ENCODE peak calls at places on chromosome 7, in seven cellular contexts. One of them, this sample, is unnamed.

GRCh38 chr7:471866-472639 is 47.6 kb downstream of the PDGFA start:
- DNase-seq in nephron progenitor cell: peak; percentile 89
- DNase-seq in stimulated activated CD8-positive, alpha-beta memory T cell treated with anti-CD3 and anti-CD28 coated beads, Interleukin-4, amount 100 ng/mL, for 4 hours: no peak
- DNase-seq in activated T-cell treated with anti-CD3 and anti-CD28 coated beads for 24 hours: no peak
- DNase-seq in effector memory CD4-positive, alpha-beta T cell: no peak
- DNase-seq in ureter: peak; percentile 89
- DNase-seq in brain microvascular endothelial cell: peak; percentile 99
- DNase-seq in this sample: peak; percentile 20

GRCh38 chr7:3916146-3916545 is 615.1 kb downstream of the SDK1 start:
- DNase-seq in nephron progenitor cell: no peak
- DNase-seq in activated T-cell treated with anti-CD3 and anti-CD28 coated beads for 24 hours: no peak
- DNase-seq in ureter: no peak
- DNase-seq in effector memory CD4-positive, alpha-beta T cell: no peak
- DNase-seq in stimulated activated CD8-positive, alpha-beta memory T cell treated with anti-CD3 and anti-CD28 coated beads, Interleukin-4, amount 100 ng/mL, for 4 hours: no peak
- DNase-seq in brain microvascular endothelial cell: peak; percentile 32
- DNase-seq in this sample: no peak

GRCh38 chr7:108454674-108455523 is 1.3 kb downstream of the NRCAM start:
- DNase-seq in effector memory CD4-positive, alpha-beta T cell: no peak
- DNase-seq in brain microvascular endothelial cell: no peak
- DNase-seq in activated T-cell treated with anti-CD3 and anti-CD28 coated beads for 24 hours: no peak
- DNase-seq in ureter: no peak
- DNase-seq in stimulated activated CD8-positive, alpha-beta memory T cell treated with anti-CD3 and anti-CD28 coated beads, Interleukin-4, amount 100 ng/mL, for 4 hours: no peak
- DNase-seq in nephron progenitor cell: peak; percentile 55
- DNase-seq in this sample: no peak

GRCh38 chr7:29285451-29285807 is 90.9 kb downstream of the CHN2 start:
- DNase-seq in activated T-cell treated with anti-CD3 and anti-CD28 coated beads for 24 hours: peak; percentile 46
- DNase-seq in ureter: no peak
- DNase-seq in brain microvascular endothelial cell: peak; percentile 96
- DNase-seq in nephron progenitor cell: no peak
- DNase-seq in stimulated activated CD8-positive, alpha-beta memory T cell treated with anti-CD3 and anti-CD28 coated beads, Interleukin-4, amount 100 ng/mL, for 4 hours: no peak
- DNase-seq in effector memory CD4-positive, alpha-beta T cell: no peak
- DNase-seq in this sample: no peak

GRCh38 chr7:77691892-77692491 is 4.3 kb upstream of the RSBN1L start:
- DNase-seq in brain microvascular endothelial cell: no peak
- DNase-seq in ureter: no peak
- DNase-seq in nephron progenitor cell: no peak
- DNase-seq in effector memory CD4-positive, alpha-beta T cell: no peak
- DNase-seq in activated T-cell treated with anti-CD3 and anti-CD28 coated beads for 24 hours: no peak
- DNase-seq in stimulated activated CD8-positive, alpha-beta memory T cell treated with anti-CD3 and anti-CD28 coated beads, Interleukin-4, amount 100 ng/mL, for 4 hours: no peak
- DNase-seq in this sample: no peak

GRCh38 chr7:107017965-107018714 is 26.4 kb upstream of the PRKAR2B start:
- DNase-seq in effector memory CD4-positive, alpha-beta T cell: no peak
- DNase-seq in brain microvascular endothelial cell: no peak
- DNase-seq in stimulated activated CD8-positive, alpha-beta memory T cell treated with anti-CD3 and anti-CD28 coated beads, Interleukin-4, amount 100 ng/mL, for 4 hours: no peak
- DNase-seq in activated T-cell treated with anti-CD3 and anti-CD28 coated beads for 24 hours: no peak
- DNase-seq in ureter: no peak
- DNase-seq in nephron progenitor cell: no peak
- DNase-seq in this sample: no peak

GRCh38 chr7:150410680-150411346 is 31.7 kb downstream of the ZNF775 start:
- DNase-seq in stimulated activated CD8-positive, alpha-beta memory T cell treated with anti-CD3 and anti-CD28 coated beads, Interleukin-4, amount 100 ng/mL, for 4 hours: no peak
- DNase-seq in ureter: no peak
- DNase-seq in brain microvascular endothelial cell: no peak
- DNase-seq in effector memory CD4-positive, alpha-beta T cell: no peak
- DNase-seq in nephron progenitor cell: peak; percentile 57
- DNase-seq in activated T-cell treated with anti-CD3 and anti-CD28 coated beads for 24 hours: no peak
- DNase-seq in this sample: no peak

GRCh38 chr7:36286241-36286640 is 103.4 kb upstream of the ANLN start:
- DNase-seq in effector memory CD4-positive, alpha-beta T cell: peak; percentile 72
- DNase-seq in ureter: no peak
- DNase-seq in brain microvascular endothelial cell: no peak
- DNase-seq in nephron progenitor cell: no peak
- DNase-seq in activated T-cell treated with anti-CD3 and anti-CD28 coated beads for 24 hours: peak; percentile 26
- DNase-seq in stimulated activated CD8-positive, alpha-beta memory T cell treated with anti-CD3 and anti-CD28 coated beads, Interleukin-4, amount 100 ng/mL, for 4 hours: no peak
- DNase-seq in this sample: no peak

GRCh38 chr7:107029061-107029763 is 15.3 kb upstream of the PRKAR2B start:
- DNase-seq in activated T-cell treated with anti-CD3 and anti-CD28 coated beads for 24 hours: no peak
- DNase-seq in stimulated activated CD8-positive, alpha-beta memory T cell treated with anti-CD3 and anti-CD28 coated beads, Interleukin-4, amount 100 ng/mL, for 4 hours: no peak
- DNase-seq in nephron progenitor cell: no peak
- DNase-seq in brain microvascular endothelial cell: no peak
- DNase-seq in effector memory CD4-positive, alpha-beta T cell: no peak
- DNase-seq in ureter: no peak
- DNase-seq in this sample: no peak

GRCh38 chr7:100611983-100612729 is at the start of gene MOSPD3:
- DNase-seq in ureter: peak; percentile 99
- DNase-seq in stimulated activated CD8-positive, alpha-beta memory T cell treated with anti-CD3 and anti-CD28 coated beads, Interleukin-4, amount 100 ng/mL, for 4 hours: peak; percentile 94
- DNase-seq in effector memory CD4-positive, alpha-beta T cell: peak; percentile 95
- DNase-seq in nephron progenitor cell: peak; percentile 100
- DNase-seq in brain microvascular endothelial cell: peak; percentile 99
- DNase-seq in activated T-cell treated with anti-CD3 and anti-CD28 coated beads for 24 hours: peak; percentile 97
- DNase-seq in this sample: peak; percentile 98

GRCh38 chr7:44748948-44749731 is 493 bp downstream of the ZMIZ2 start:
- DNase-seq in activated T-cell treated with anti-CD3 and anti-CD28 coated beads for 24 hours: no peak
- DNase-seq in ureter: no peak
- DNase-seq in nephron progenitor cell: peak; percentile 29
- DNase-seq in effector memory CD4-positive, alpha-beta T cell: no peak
- DNase-seq in stimulated activated CD8-positive, alpha-beta memory T cell treated with anti-CD3 and anti-CD28 coated beads, Interleukin-4, amount 100 ng/mL, for 4 hours: no peak
- DNase-seq in brain microvascular endothelial cell: no peak
- DNase-seq in this sample: no peak

GRCh38 chr7:64433590-64433989 is 119.8 kb downstream of the ZNF736 start:
- DNase-seq in brain microvascular endothelial cell: no peak
- DNase-seq in effector memory CD4-positive, alpha-beta T cell: no peak
- DNase-seq in ureter: no peak
- DNase-seq in activated T-cell treated with anti-CD3 and anti-CD28 coated beads for 24 hours: no peak
- DNase-seq in stimulated activated CD8-positive, alpha-beta memory T cell treated with anti-CD3 and anti-CD28 coated beads, Interleukin-4, amount 100 ng/mL, for 4 hours: no peak
- DNase-seq in nephron progenitor cell: no peak
- DNase-seq in this sample: no peak

GRCh38 chr7:18693401-18693800 is 197.9 kb downstream of the HDAC9 start:
- DNase-seq in brain microvascular endothelial cell: peak; percentile 78
- DNase-seq in ureter: no peak
- DNase-seq in effector memory CD4-positive, alpha-beta T cell: no peak
- DNase-seq in activated T-cell treated with anti-CD3 and anti-CD28 coated beads for 24 hours: no peak
- DNase-seq in stimulated activated CD8-positive, alpha-beta memory T cell treated with anti-CD3 and anti-CD28 coated beads, Interleukin-4, amount 100 ng/mL, for 4 hours: no peak
- DNase-seq in nephron progenitor cell: no peak
- DNase-seq in this sample: no peak

GRCh38 chr7:77738871-77739270 is 42.6 kb downstream of the RSBN1L start:
- DNase-seq in activated T-cell treated with anti-CD3 and anti-CD28 coated beads for 24 hours: no peak
- DNase-seq in brain microvascular endothelial cell: peak; percentile 81
- DNase-seq in nephron progenitor cell: no peak
- DNase-seq in ureter: no peak
- DNase-seq in stimulated activated CD8-positive, alpha-beta memory T cell treated with anti-CD3 and anti-CD28 coated beads, Interleukin-4, amount 100 ng/mL, for 4 hours: no peak
- DNase-seq in effector memory CD4-positive, alpha-beta T cell: no peak
- DNase-seq in this sample: no peak

GRCh38 chr7:13988011-13988410 is 1.5 kb downstream of the ETV1 start:
- DNase-seq in brain microvascular endothelial cell: peak; percentile 57
- DNase-seq in ureter: no peak
- DNase-seq in activated T-cell treated with anti-CD3 and anti-CD28 coated beads for 24 hours: no peak
- DNase-seq in nephron progenitor cell: peak; percentile 12
- DNase-seq in effector memory CD4-positive, alpha-beta T cell: no peak
- DNase-seq in stimulated activated CD8-positive, alpha-beta memory T cell treated with anti-CD3 and anti-CD28 coated beads, Interleukin-4, amount 100 ng/mL, for 4 hours: no peak
- DNase-seq in this sample: no peak

GRCh38 chr7:151310578-151310977 is 31.0 kb upstream of the NUB1 start:
- DNase-seq in brain microvascular endothelial cell: no peak
- DNase-seq in stimulated activated CD8-positive, alpha-beta memory T cell treated with anti-CD3 and anti-CD28 coated beads, Interleukin-4, amount 100 ng/mL, for 4 hours: no peak
- DNase-seq in ureter: no peak
- DNase-seq in activated T-cell treated with anti-CD3 and anti-CD28 coated beads for 24 hours: no peak
- DNase-seq in nephron progenitor cell: no peak
- DNase-seq in effector memory CD4-positive, alpha-beta T cell: no peak
- DNase-seq in this sample: no peak

GRCh38 chr7:126574276-126574675 is 678.5 kb downstream of the GRM8 start:
- DNase-seq in nephron progenitor cell: no peak
- DNase-seq in brain microvascular endothelial cell: peak; percentile 79
- DNase-seq in activated T-cell treated with anti-CD3 and anti-CD28 coated beads for 24 hours: no peak
- DNase-seq in effector memory CD4-positive, alpha-beta T cell: no peak
- DNase-seq in stimulated activated CD8-positive, alpha-beta memory T cell treated with anti-CD3 and anti-CD28 coated beads, Interleukin-4, amount 100 ng/mL, for 4 hours: no peak
- DNase-seq in ureter: no peak
- DNase-seq in this sample: no peak

GRCh38 chr7:142681693-142682092 is 67.6 kb upstream of the PRSS1 start:
- DNase-seq in stimulated activated CD8-positive, alpha-beta memory T cell treated with anti-CD3 and anti-CD28 coated beads, Interleukin-4, amount 100 ng/mL, for 4 hours: no peak
- DNase-seq in effector memory CD4-positive, alpha-beta T cell: no peak
- DNase-seq in nephron progenitor cell: no peak
- DNase-seq in brain microvascular endothelial cell: no peak
- DNase-seq in activated T-cell treated with anti-CD3 and anti-CD28 coated beads for 24 hours: no peak
- DNase-seq in ureter: no peak
- DNase-seq in this sample: no peak

GRCh38 chr7:2433713-2434550 is 30.5 kb downstream of the CHST12 start:
- DNase-seq in brain microvascular endothelial cell: no peak
- DNase-seq in ureter: no peak
- DNase-seq in nephron progenitor cell: no peak
- DNase-seq in effector memory CD4-positive, alpha-beta T cell: no peak
- DNase-seq in activated T-cell treated with anti-CD3 and anti-CD28 coated beads for 24 hours: no peak
- DNase-seq in stimulated activated CD8-positive, alpha-beta memory T cell treated with anti-CD3 and anti-CD28 coated beads, Interleukin-4, amount 100 ng/mL, for 4 hours: no peak
- DNase-seq in this sample: no peak

GRCh38 chr7:74199551-74200355 is 10.1 kb upstream of the LAT2 start:
- DNase-seq in ureter: no peak
- DNase-seq in nephron progenitor cell: no peak
- DNase-seq in stimulated activated CD8-positive, alpha-beta memory T cell treated with anti-CD3 and anti-CD28 coated beads, Interleukin-4, amount 100 ng/mL, for 4 hours: no peak
- DNase-seq in brain microvascular endothelial cell: peak; percentile 37
- DNase-seq in effector memory CD4-positive, alpha-beta T cell: no peak
- DNase-seq in activated T-cell treated with anti-CD3 and anti-CD28 coated beads for 24 hours: no peak
- DNase-seq in this sample: no peak

GRCh38 chr7:2471022-2471329 is 5.2 kb downstream of the GRIFIN start:
- DNase-seq in nephron progenitor cell: no peak
- DNase-seq in effector memory CD4-positive, alpha-beta T cell: no peak
- DNase-seq in activated T-cell treated with anti-CD3 and anti-CD28 coated beads for 24 hours: no peak
- DNase-seq in stimulated activated CD8-positive, alpha-beta memory T cell treated with anti-CD3 and anti-CD28 coated beads, Interleukin-4, amount 100 ng/mL, for 4 hours: no peak
- DNase-seq in brain microvascular endothelial cell: peak; percentile 49
- DNase-seq in ureter: no peak
- DNase-seq in this sample: no peak

GRCh38 chr7:37028909-37029440 is 304.7 kb upstream of the AOAH start:
- DNase-seq in effector memory CD4-positive, alpha-beta T cell: no peak
- DNase-seq in brain microvascular endothelial cell: no peak
- DNase-seq in nephron progenitor cell: no peak
- DNase-seq in ureter: no peak
- DNase-seq in activated T-cell treated with anti-CD3 and anti-CD28 coated beads for 24 hours: peak; percentile 33
- DNase-seq in stimulated activated CD8-positive, alpha-beta memory T cell treated with anti-CD3 and anti-CD28 coated beads, Interleukin-4, amount 100 ng/mL, for 4 hours: no peak
- DNase-seq in this sample: no peak

GRCh38 chr7:46320956-46321355 is 399.9 kb upstream of the IGFBP3 start:
- DNase-seq in brain microvascular endothelial cell: no peak
- DNase-seq in activated T-cell treated with anti-CD3 and anti-CD28 coated beads for 24 hours: no peak
- DNase-seq in nephron progenitor cell: no peak
- DNase-seq in ureter: no peak
- DNase-seq in stimulated activated CD8-positive, alpha-beta memory T cell treated with anti-CD3 and anti-CD28 coated beads, Interleukin-4, amount 100 ng/mL, for 4 hours: no peak
- DNase-seq in effector memory CD4-positive, alpha-beta T cell: no peak
- DNase-seq in this sample: no peak

GRCh38 chr7:54904130-54904529 is 114.7 kb upstream of the EGFR start:
- DNase-seq in nephron progenitor cell: no peak
- DNase-seq in activated T-cell treated with anti-CD3 and anti-CD28 coated beads for 24 hours: no peak
- DNase-seq in brain microvascular endothelial cell: peak; percentile 87
- DNase-seq in stimulated activated CD8-positive, alpha-beta memory T cell treated with anti-CD3 and anti-CD28 coated beads, Interleukin-4, amount 100 ng/mL, for 4 hours: no peak
- DNase-seq in ureter: no peak
- DNase-seq in effector memory CD4-positive, alpha-beta T cell: no peak
- DNase-seq in this sample: no peak

GRCh38 chr7:90828601-90829000 is 232.5 kb downstream of the CDK14 start:
- DNase-seq in effector memory CD4-positive, alpha-beta T cell: no peak
- DNase-seq in brain microvascular endothelial cell: no peak
- DNase-seq in ureter: no peak
- DNase-seq in activated T-cell treated with anti-CD3 and anti-CD28 coated beads for 24 hours: no peak
- DNase-seq in stimulated activated CD8-positive, alpha-beta memory T cell treated with anti-CD3 and anti-CD28 coated beads, Interleukin-4, amount 100 ng/mL, for 4 hours: no peak
- DNase-seq in nephron progenitor cell: no peak
- DNase-seq in this sample: no peak

GRCh38 chr7:1553513-1554210 is 2.3 kb downstream of the TMEM184A start:
- DNase-seq in ureter: no peak
- DNase-seq in nephron progenitor cell: no peak
- DNase-seq in brain microvascular endothelial cell: no peak
- DNase-seq in effector memory CD4-positive, alpha-beta T cell: no peak
- DNase-seq in stimulated activated CD8-positive, alpha-beta memory T cell treated with anti-CD3 and anti-CD28 coated beads, Interleukin-4, amount 100 ng/mL, for 4 hours: no peak
- DNase-seq in activated T-cell treated with anti-CD3 and anti-CD28 coated beads for 24 hours: no peak
- DNase-seq in this sample: no peak

GRCh38 chr7:46859963-46860475 is 721.9 kb downstream of the TNS3 start:
- DNase-seq in nephron progenitor cell: no peak
- DNase-seq in ureter: no peak
- DNase-seq in activated T-cell treated with anti-CD3 and anti-CD28 coated beads for 24 hours: no peak
- DNase-seq in stimulated activated CD8-positive, alpha-beta memory T cell treated with anti-CD3 and anti-CD28 coated beads, Interleukin-4, amount 100 ng/mL, for 4 hours: no peak
- DNase-seq in effector memory CD4-positive, alpha-beta T cell: no peak
- DNase-seq in brain microvascular endothelial cell: no peak
- DNase-seq in this sample: no peak

GRCh38 chr7:91836065-91836368 is 44.5 kb downstream of the MTERF1 start:
- DNase-seq in nephron progenitor cell: no peak
- DNase-seq in ureter: no peak
- DNase-seq in brain microvascular endothelial cell: peak; percentile 57
- DNase-seq in effector memory CD4-positive, alpha-beta T cell: no peak
- DNase-seq in stimulated activated CD8-positive, alpha-beta memory T cell treated with anti-CD3 and anti-CD28 coated beads, Interleukin-4, amount 100 ng/mL, for 4 hours: no peak
- DNase-seq in activated T-cell treated with anti-CD3 and anti-CD28 coated beads for 24 hours: no peak
- DNase-seq in this sample: no peak

GRCh38 chr7:47292832-47293309 is 289.0 kb downstream of the TNS3 start:
- DNase-seq in ureter: no peak
- DNase-seq in brain microvascular endothelial cell: peak; percentile 17
- DNase-seq in effector memory CD4-positive, alpha-beta T cell: no peak
- DNase-seq in nephron progenitor cell: no peak
- DNase-seq in stimulated activated CD8-positive, alpha-beta memory T cell treated with anti-CD3 and anti-CD28 coated beads, Interleukin-4, amount 100 ng/mL, for 4 hours: no peak
- DNase-seq in activated T-cell treated with anti-CD3 and anti-CD28 coated beads for 24 hours: no peak
- DNase-seq in this sample: no peak

GRCh38 chr7:142328006-142328405 is 70.1 kb upstream of the PRSS58 start:
- DNase-seq in ureter: no peak
- DNase-seq in activated T-cell treated with anti-CD3 and anti-CD28 coated beads for 24 hours: no peak
- DNase-seq in effector memory CD4-positive, alpha-beta T cell: no peak
- DNase-seq in stimulated activated CD8-positive, alpha-beta memory T cell treated with anti-CD3 and anti-CD28 coated beads, Interleukin-4, amount 100 ng/mL, for 4 hours: no peak
- DNase-seq in nephron progenitor cell: peak; percentile 41
- DNase-seq in brain microvascular endothelial cell: no peak
- DNase-seq in this sample: no peak

GRCh38 chr7:38107486-38107893 is 70.6 kb upstream of the STARD3NL start:
- DNase-seq in ureter: peak; percentile 66
- DNase-seq in stimulated activated CD8-positive, alpha-beta memory T cell treated with anti-CD3 and anti-CD28 coated beads, Interleukin-4, amount 100 ng/mL, for 4 hours: peak; percentile 49
- DNase-seq in effector memory CD4-positive, alpha-beta T cell: peak; percentile 25
- DNase-seq in brain microvascular endothelial cell: peak; percentile 55
- DNase-seq in nephron progenitor cell: peak; percentile 76
- DNase-seq in activated T-cell treated with anti-CD3 and anti-CD28 coated beads for 24 hours: peak; percentile 59
- DNase-seq in this sample: peak; percentile 90

GRCh38 chr7:4631664-4632171 is 50.4 kb upstream of the FOXK1 start:
- DNase-seq in nephron progenitor cell: peak; percentile 67
- DNase-seq in ureter: peak; percentile 90
- DNase-seq in activated T-cell treated with anti-CD3 and anti-CD28 coated beads for 24 hours: no peak
- DNase-seq in effector memory CD4-positive, alpha-beta T cell: no peak
- DNase-seq in brain microvascular endothelial cell: peak; percentile 84
- DNase-seq in stimulated activated CD8-positive, alpha-beta memory T cell treated with anti-CD3 and anti-CD28 coated beads, Interleukin-4, amount 100 ng/mL, for 4 hours: no peak
- DNase-seq in this sample: peak; percentile 50

GRCh38 chr7:111212857-111213523 is 122.1 kb downstream of the LRRN3 start:
- DNase-seq in activated T-cell treated with anti-CD3 and anti-CD28 coated beads for 24 hours: no peak
- DNase-seq in stimulated activated CD8-positive, alpha-beta memory T cell treated with anti-CD3 and anti-CD28 coated beads, Interleukin-4, amount 100 ng/mL, for 4 hours: no peak
- DNase-seq in nephron progenitor cell: no peak
- DNase-seq in ureter: no peak
- DNase-seq in effector memory CD4-positive, alpha-beta T cell: no peak
- DNase-seq in brain microvascular endothelial cell: no peak
- DNase-seq in this sample: no peak

GRCh38 chr7:20744913-20745587 is 41.6 kb downstream of the SP8 start:
- DNase-seq in nephron progenitor cell: no peak
- DNase-seq in stimulated activated CD8-positive, alpha-beta memory T cell treated with anti-CD3 and anti-CD28 coated beads, Interleukin-4, amount 100 ng/mL, for 4 hours: no peak
- DNase-seq in ureter: no peak
- DNase-seq in activated T-cell treated with anti-CD3 and anti-CD28 coated beads for 24 hours: no peak
- DNase-seq in brain microvascular endothelial cell: no peak
- DNase-seq in effector memory CD4-positive, alpha-beta T cell: no peak
- DNase-seq in this sample: no peak

GRCh38 chr7:137544450-137545058 is 201.0 kb upstream of the PTN start:
- DNase-seq in stimulated activated CD8-positive, alpha-beta memory T cell treated with anti-CD3 and anti-CD28 coated beads, Interleukin-4, amount 100 ng/mL, for 4 hours: no peak
- DNase-seq in effector memory CD4-positive, alpha-beta T cell: no peak
- DNase-seq in brain microvascular endothelial cell: no peak
- DNase-seq in nephron progenitor cell: no peak
- DNase-seq in ureter: no peak
- DNase-seq in activated T-cell treated with anti-CD3 and anti-CD28 coated beads for 24 hours: no peak
- DNase-seq in this sample: no peak

GRCh38 chr7:97012293-97013005 is 7.1 kb downstream of the DLX6 start:
- DNase-seq in nephron progenitor cell: no peak
- DNase-seq in stimulated activated CD8-positive, alpha-beta memory T cell treated with anti-CD3 and anti-CD28 coated beads, Interleukin-4, amount 100 ng/mL, for 4 hours: no peak
- DNase-seq in activated T-cell treated with anti-CD3 and anti-CD28 coated beads for 24 hours: no peak
- DNase-seq in effector memory CD4-positive, alpha-beta T cell: no peak
- DNase-seq in ureter: no peak
- DNase-seq in brain microvascular endothelial cell: no peak
- DNase-seq in this sample: no peak